ENCODE peak calls at places on chromosomes 7 and 10, in five cellular contexts. L, X, V, F and B are unnamed samples.

GRCh38 chr10:117590516-117590915 is 48.0 kb downstream of the EMX2 start:
- DNase-seq in V (peak), F (no peak), X (no peak), L (no peak), B (no peak)

GRCh38 chr7:143003393-143004051 is 23.4 kb downstream of the OR9A2 start:
- DNase-seq in X (no peak), V (peak), F (peak), L (no peak), B (peak)

GRCh38 chr7:512146-512510 is 7.5 kb downstream of the PDGFA start:
- DNase-seq in L (no peak), X (no peak), V (no peak), F (no peak), B (no peak)

GRCh38 chr10:32972929-32973328 is 14.9 kb upstream of the ITGB1 start:
- DNase-seq in V (no peak), F (no peak), L (no peak), X (no peak), B (no peak)

GRCh38 chr7:80288175-80289122 is 153.8 kb downstream of the GNAI1 start:
- DNase-seq in F (no peak), V (peak), L (no peak), X (no peak), B (peak)

GRCh38 chr7:30269398-30269964 is 14.9 kb upstream of the ZNRF2 start:
- DNase-seq in L (no peak), X (no peak), F (no peak), V (no peak), B (no peak)

GRCh38 chr7:1854521-1855395 is 184.7 kb downstream of the ELFN1 start:
- DNase-seq in L (no peak), F (no peak), V (no peak), X (peak), B (no peak)

GRCh38 chr7:158911734-158912133 is 55.4 kb downstream of the DYNC2I1 start:
- DNase-seq in L (no peak), F (no peak), V (no peak), X (no peak), B (no peak)

GRCh38 chr10:102347236-102347828 is 48.2 kb upstream of the NFKB2 start:
- DNase-seq in X (no peak), F (no peak), L (no peak), V (peak), B (peak)

GRCh38 chr7:844514-844913 is 12.2 kb downstream of the SUN1 start:
- DNase-seq in X (no peak), F (no peak), V (no peak), L (no peak), B (no peak)

GRCh38 chr10:14588084-14588937 is 186.4 kb downstream of the FAM107B start:
- DNase-seq in X (no peak), V (peak), L (no peak), F (peak), B (peak)

GRCh38 chr10:45398595-45398994 is 24.6 kb downstream of the ALOX5 start:
- DNase-seq in X (no peak), L (no peak), V (no peak), F (no peak), B (no peak)

GRCh38 chr10:74916283-74916682 is 89.9 kb downstream of the KAT6B start:
- DNase-seq in L (no peak), X (no peak), F (no peak), V (no peak), B (no peak)

GRCh38 chr10:97861351-97861750 is 11.7 kb downstream of the GOLGA7B start:
- DNase-seq in L (no peak), V (peak), F (no peak), X (no peak), B (peak)

GRCh38 chr10:114874827-114875541 is 53.4 kb downstream of the FHIP2A start:
- DNase-seq in F (no peak), L (no peak), V (peak), X (no peak), B (peak)

GRCh38 chr10:96632974-96633373 is 46.2 kb upstream of the TM9SF3 start:
- DNase-seq in V (no peak), F (no peak), L (no peak), X (no peak), B (no peak)

GRCh38 chr7:64613653-64614052 is 50.8 kb upstream of the ZNF680 start:
- DNase-seq in V (no peak), F (no peak), X (no peak), L (no peak), B (no peak)

GRCh38 chr7:127186686-127187085 is 66.1 kb downstream of the GRM8 start:
- DNase-seq in F (no peak), X (no peak), L (no peak), V (no peak), B (no peak)

GRCh38 chr10:120368927-120369326 is 88.1 kb upstream of the PLPP4 start:
- DNase-seq in V (no peak), L (no peak), X (no peak), F (no peak), B (no peak)

GRCh38 chr10:106175760-106176377 is 988.6 kb downstream of the SORCS1 start:
- DNase-seq in L (no peak), F (no peak), V (peak), X (no peak), B (peak)

GRCh38 chr7:35253680-35254495 is at the start of gene TBX20:
- DNase-seq in V (peak), X (no peak), L (no peak), F (no peak), B (peak)

GRCh38 chr7:127158659-127159058 is 94.1 kb downstream of the GRM8 start:
- DNase-seq in V (peak), X (no peak), L (no peak), F (no peak), B (no peak)

GRCh38 chr7:130733866-130734524 is at the start of gene KLF14:
- DNase-seq in L (peak), X (peak), F (peak), V (peak), B (no peak)

GRCh38 chr7:37342665-37343471 is 105.8 kb downstream of the ELMO1 start:
- DNase-seq in X (no peak), L (peak), F (peak), V (no peak), B (no peak)

GRCh38 chr10:88064608-88065383 is 201.4 kb downstream of the PTEN start:
- DNase-seq in L (no peak), X (peak), F (peak), V (peak), B (peak)

GRCh38 chr10:11407939-11408338 is 203.5 kb downstream of the USP6NL start:
- DNase-seq in F (no peak), X (no peak), V (no peak), L (no peak), B (no peak)

GRCh38 chr10:108112218-108112617 is 947.7 kb upstream of the SORCS1 start:
- DNase-seq in F (no peak), V (peak), L (no peak), X (no peak), B (no peak)

GRCh38 chr7:16739863-16740622 is 13.5 kb upstream of the TSPAN13 start:
- DNase-seq in X (no peak), L (no peak), V (peak), F (no peak), B (peak)

GRCh38 chr10:79221110-79222051 is 125.9 kb upstream of the PPIF start:
- DNase-seq in F (no peak), X (no peak), L (no peak), V (peak), B (peak)

GRCh38 chr10:58546137-58546536 is 33.5 kb downstream of the BICC1 start:
- DNase-seq in V (no peak), X (no peak), F (no peak), L (no peak), B (no peak)

GRCh38 chr10:63055705-63056104 is 77.4 kb upstream of the NRBF2 start:
- DNase-seq in V (no peak), F (no peak), L (no peak), X (no peak), B (no peak)

GRCh38 chr10:49096890-49097445 is 18.4 kb downstream of the VSTM4 start:
- DNase-seq in L (no peak), V (no peak), F (no peak), X (peak), B (no peak)

GRCh38 chr7:93119191-93119905 is 1.6 kb upstream of the SAMD9 start:
- DNase-seq in X (no peak), V (peak), L (no peak), F (no peak), B (peak)

GRCh38 chr7:31934551-31934950 is 135.7 kb downstream of the PDE1C start:
- DNase-seq in L (no peak), V (peak), F (no peak), X (no peak), B (peak)

GRCh38 chr7:46547044-46547443 is 626.0 kb upstream of the IGFBP3 start:
- DNase-seq in F (no peak), L (no peak), X (no peak), V (no peak), B (no peak)

GRCh38 chr10:51700228-51700835 is 937 bp upstream of the CSTF2T start:
- DNase-seq in X (no peak), V (peak), L (no peak), F (no peak), B (no peak)

GRCh38 chr7:137345799-137346449 is 2.4 kb upstream of the PTN start:
- DNase-seq in V (no peak), F (no peak), X (no peak), L (no peak), B (no peak)